ENCODE peak calls at places on chromosomes 6 and 20, in six cellular contexts. One of them, this sample, is unnamed.

GRCh38 chr6:53959717-53960116 is 151.5 kb upstream of the MLIP start:
- DNase-seq in GM12892: no peak
- DNase-seq in mammary epithelial cell: peak; percentile 24
- DNase-seq in OCI-LY7: no peak
- DNase-seq in stimulated activated CD4-positive, alpha-beta T cell treated with anti-CD3 and anti-CD28 coated beads, Interleukin-2, amount 100 ng/mL, for 48 hours: no peak
- DNase-seq in neural crest cell: no peak
- DNase-seq in this sample: no peak

GRCh38 chr6:90168693-90169131 is 127.9 kb downstream of the BACH2 start:
- DNase-seq in GM12892: no peak
- DNase-seq in mammary epithelial cell: peak; percentile 79
- DNase-seq in OCI-LY7: no peak
- DNase-seq in stimulated activated CD4-positive, alpha-beta T cell treated with anti-CD3 and anti-CD28 coated beads, Interleukin-2, amount 100 ng/mL, for 48 hours: no peak
- DNase-seq in neural crest cell: no peak
- DNase-seq in this sample: no peak

GRCh38 chr6:13873288-13874190 is 51.2 kb upstream of the RNF182 start:
- DNase-seq in GM12892: peak; percentile 76
- DNase-seq in mammary epithelial cell: peak; percentile 33
- DNase-seq in OCI-LY7: peak; percentile 49
- DNase-seq in stimulated activated CD4-positive, alpha-beta T cell treated with anti-CD3 and anti-CD28 coated beads, Interleukin-2, amount 100 ng/mL, for 48 hours: peak; percentile 73
- DNase-seq in neural crest cell: peak; percentile 71
- DNase-seq in this sample: peak; percentile 88

GRCh38 chr6:160042014-160042773 is 73.3 kb downstream of the IGF2R start:
- DNase-seq in GM12892: no peak
- DNase-seq in mammary epithelial cell: peak; percentile 91
- DNase-seq in OCI-LY7: no peak
- DNase-seq in stimulated activated CD4-positive, alpha-beta T cell treated with anti-CD3 and anti-CD28 coated beads, Interleukin-2, amount 100 ng/mL, for 48 hours: no peak
- DNase-seq in neural crest cell: no peak
- DNase-seq in this sample: no peak

GRCh38 chr20:1897965-1898464 is 2.8 kb downstream of the SIRPA start:
- DNase-seq in GM12892: no peak
- DNase-seq in mammary epithelial cell: no peak
- DNase-seq in OCI-LY7: peak; percentile 73
- DNase-seq in stimulated activated CD4-positive, alpha-beta T cell treated with anti-CD3 and anti-CD28 coated beads, Interleukin-2, amount 100 ng/mL, for 48 hours: no peak
- DNase-seq in neural crest cell: no peak
- DNase-seq in this sample: peak; percentile 59

GRCh38 chr20:63351811-63352591 is 9.1 kb downstream of the CHRNA4 start:
- DNase-seq in GM12892: no peak
- DNase-seq in mammary epithelial cell: no peak
- DNase-seq in OCI-LY7: no peak
- DNase-seq in stimulated activated CD4-positive, alpha-beta T cell treated with anti-CD3 and anti-CD28 coated beads, Interleukin-2, amount 100 ng/mL, for 48 hours: no peak
- DNase-seq in neural crest cell: peak; percentile 50
- DNase-seq in this sample: no peak

GRCh38 chr6:110562316-110562915 is 86.0 kb upstream of the SLC22A16 start:
- DNase-seq in GM12892: no peak
- DNase-seq in mammary epithelial cell: no peak
- DNase-seq in OCI-LY7: no peak
- DNase-seq in stimulated activated CD4-positive, alpha-beta T cell treated with anti-CD3 and anti-CD28 coated beads, Interleukin-2, amount 100 ng/mL, for 48 hours: no peak
- DNase-seq in neural crest cell: no peak
- DNase-seq in this sample: no peak

GRCh38 chr6:4624726-4625125 is 151.5 kb upstream of the CDYL start:
- DNase-seq in GM12892: no peak
- DNase-seq in mammary epithelial cell: no peak
- DNase-seq in OCI-LY7: no peak
- DNase-seq in stimulated activated CD4-positive, alpha-beta T cell treated with anti-CD3 and anti-CD28 coated beads, Interleukin-2, amount 100 ng/mL, for 48 hours: no peak
- DNase-seq in neural crest cell: no peak
- DNase-seq in this sample: no peak